ENCODE peak calls at places on chromosomes 3 and 15, in nine cellular contexts. A is HFFc6; I is NCI-H2029; F is NAMALWA; G is PC-3; C is GM06990; X is stimulated activated CD8-positive, alpha-beta memory T cell treated with anti-CD3 and anti-CD28 coated beads, Interleukin-15, amount 100 ng/mL, for 24 hours; U is left cardiac atrium; N is B cell. E is an unnamed sample.

GRCh38 chr3:8658326-8659212 is 14.0 kb upstream of the SSUH2 start:
- DNase-seq in A (no peak), I (peak), F (peak), G (peak), C (peak), X (no peak), U (peak), N (peak), E (peak)

GRCh38 chr3:15694628-15695027 is 93.1 kb downstream of the BTD start:
- DNase-seq in A (no peak), I (no peak), F (no peak), G (no peak), C (no peak), X (no peak), U (no peak), N (no peak), E (no peak)

GRCh38 chr3:42906085-42906904 is at the start of gene ZNF662:
- DNase-seq in A (no peak), I (no peak), F (no peak), G (no peak), C (no peak), X (peak), U (peak), N (no peak), E (peak)

GRCh38 chr3:49750056-49750455 is 26.3 kb upstream of the GMPPB start:
- DNase-seq in A (peak), I (no peak), F (no peak), G (no peak), C (no peak), X (no peak), U (no peak), N (no peak), E (no peak)

GRCh38 chr3:177610262-177610661 is 413.0 kb upstream of the TBL1XR1 start:
- DNase-seq in A (no peak), I (no peak), F (no peak), G (no peak), C (no peak), X (no peak), U (no peak), N (no peak), E (no peak)

GRCh38 chr3:184016820-184017671 is 638 bp downstream of the ABCC5 start:
- DNase-seq in A (no peak), I (peak), F (peak), G (peak), C (peak), X (peak), U (peak), N (peak), E (peak)

GRCh38 chr3:173510565-173510964 is 113.0 kb downstream of the NLGN1 start:
- DNase-seq in A (no peak), I (no peak), F (no peak), G (no peak), C (no peak), X (no peak), U (no peak), N (no peak), E (no peak)

GRCh38 chr3:12318758-12319621 is 30.1 kb downstream of the PPARG start:
- DNase-seq in A (no peak), I (no peak), F (no peak), G (peak), C (no peak), X (no peak), U (no peak), N (no peak), E (no peak)

GRCh38 chr3:140243536-140243935 is 308.6 kb downstream of the CLSTN2 start:
- DNase-seq in A (no peak), I (no peak), F (no peak), G (no peak), C (no peak), X (no peak), U (no peak), N (no peak), E (no peak)

GRCh38 chr15:96860746-96861145 is 530.2 kb downstream of the NR2F2 start:
- DNase-seq in A (no peak), I (no peak), F (no peak), G (no peak), C (no peak), X (no peak), U (no peak), N (no peak), E (no peak)

GRCh38 chr3:151379083-151379734 is 5.3 kb downstream of the P2RY12 start:
- DNase-seq in A (no peak), I (no peak), F (peak), G (peak), C (no peak), X (no peak), U (peak), N (peak), E (no peak)

GRCh38 chr3:159486580-159486979 is 502.1 kb upstream of the IL12A start:
- DNase-seq in A (peak), I (no peak), F (peak), G (peak), C (no peak), X (no peak), U (no peak), N (no peak), E (no peak)

GRCh38 chr15:48869966-48870365 is 8.0 kb upstream of the EID1 start:
- DNase-seq in A (no peak), I (no peak), F (no peak), G (no peak), C (no peak), X (no peak), U (no peak), N (no peak), E (no peak)

GRCh38 chr3:120637836-120638559 is 41.9 kb downstream of the NDUFB4 start:
- DNase-seq in A (no peak), I (peak), F (no peak), G (no peak), C (no peak), X (no peak), U (no peak), N (no peak), E (peak)

GRCh38 chr3:149845570-149846244 is 32.7 kb downstream of the RNF13 start:
- DNase-seq in A (no peak), I (no peak), F (no peak), G (peak), C (no peak), X (no peak), U (no peak), N (no peak), E (no peak)

GRCh38 chr3:151112731-151113130 is 27.3 kb downstream of the MED12L start:
- DNase-seq in A (no peak), I (no peak), F (no peak), G (peak), C (no peak), X (no peak), U (no peak), N (no peak), E (no peak)

GRCh38 chr3:38632989-38633388 is 16.5 kb downstream of the SCN5A start:
- DNase-seq in A (no peak), I (no peak), F (no peak), G (no peak), C (no peak), X (no peak), U (no peak), N (no peak), E (no peak)

GRCh38 chr3:49630784-49631183 is 43.4 kb upstream of the APEH start:
- DNase-seq in A (no peak), I (no peak), F (no peak), G (peak), C (no peak), X (no peak), U (no peak), N (no peak), E (no peak)

GRCh38 chr15:88911766-88912118 is 1.4 kb downstream of the MFGE8 start:
- DNase-seq in A (no peak), I (no peak), F (no peak), G (peak), C (no peak), X (no peak), U (no peak), N (no peak), E (peak)